ENCODE peak calls at places on chromosomes 5 and 9, in eight cellular contexts. One of them, this sample, is unnamed.

GRCh38 chr5:7518947-7519560 is 123.1 kb downstream of the ADCY2 start:
- DNase-seq in RCC 7860: no peak
- DNase-seq in heart right ventricle: no peak
- DNase-seq in amniotic epithelial cell: no peak
- DNase-seq in right cardiac atrium: no peak
- DNase-seq in stimulated activated CD8-positive, alpha-beta memory T cell treated with anti-CD3 and anti-CD28 coated beads, Interleukin-4, amount 100 ng/mL, for 4 hours: no peak
- DNase-seq in NCI-H1092: peak
- DNase-seq in foreskin melanocyte: no peak
- DNase-seq in this sample: no peak

GRCh38 chr5:102855684-102856373 is 100.7 kb downstream of the PAM start:
- DNase-seq in RCC 7860: no peak
- DNase-seq in heart right ventricle: no peak
- DNase-seq in amniotic epithelial cell: no peak
- DNase-seq in right cardiac atrium: no peak
- DNase-seq in stimulated activated CD8-positive, alpha-beta memory T cell treated with anti-CD3 and anti-CD28 coated beads, Interleukin-4, amount 100 ng/mL, for 4 hours: no peak
- DNase-seq in NCI-H1092: no peak
- DNase-seq in foreskin melanocyte: no peak
- DNase-seq in this sample: no peak

GRCh38 chr9:106613250-106613737 is 249.7 kb upstream of the ZNF462 start:
- DNase-seq in RCC 7860: no peak
- DNase-seq in heart right ventricle: peak
- DNase-seq in amniotic epithelial cell: no peak
- DNase-seq in right cardiac atrium: no peak
- DNase-seq in stimulated activated CD8-positive, alpha-beta memory T cell treated with anti-CD3 and anti-CD28 coated beads, Interleukin-4, amount 100 ng/mL, for 4 hours: no peak
- DNase-seq in NCI-H1092: peak
- DNase-seq in foreskin melanocyte: no peak
- DNase-seq in this sample: no peak

GRCh38 chr9:124693403-124693802 is 77.7 kb downstream of the NR6A1 start:
- DNase-seq in RCC 7860: no peak
- DNase-seq in heart right ventricle: no peak
- DNase-seq in amniotic epithelial cell: no peak
- DNase-seq in right cardiac atrium: no peak
- DNase-seq in stimulated activated CD8-positive, alpha-beta memory T cell treated with anti-CD3 and anti-CD28 coated beads, Interleukin-4, amount 100 ng/mL, for 4 hours: no peak
- DNase-seq in NCI-H1092: no peak
- DNase-seq in foreskin melanocyte: no peak
- DNase-seq in this sample: no peak

GRCh38 chr5:142325677-142326479 is 1.1 kb upstream of the SPRY4 start:
- DNase-seq in RCC 7860: peak
- DNase-seq in heart right ventricle: peak
- DNase-seq in amniotic epithelial cell: peak
- DNase-seq in right cardiac atrium: peak
- DNase-seq in stimulated activated CD8-positive, alpha-beta memory T cell treated with anti-CD3 and anti-CD28 coated beads, Interleukin-4, amount 100 ng/mL, for 4 hours: no peak
- DNase-seq in NCI-H1092: peak
- DNase-seq in foreskin melanocyte: peak
- DNase-seq in this sample: no peak

GRCh38 chr9:34777667-34778066 is 67.7 kb upstream of the CCL21 start:
- DNase-seq in RCC 7860: no peak
- DNase-seq in heart right ventricle: no peak
- DNase-seq in amniotic epithelial cell: no peak
- DNase-seq in right cardiac atrium: no peak
- DNase-seq in stimulated activated CD8-positive, alpha-beta memory T cell treated with anti-CD3 and anti-CD28 coated beads, Interleukin-4, amount 100 ng/mL, for 4 hours: no peak
- DNase-seq in NCI-H1092: no peak
- DNase-seq in foreskin melanocyte: no peak
- DNase-seq in this sample: no peak

GRCh38 chr5:74934949-74935751 is 69.0 kb upstream of the FAM169A start:
- DNase-seq in RCC 7860: peak
- DNase-seq in heart right ventricle: no peak
- DNase-seq in amniotic epithelial cell: peak
- DNase-seq in right cardiac atrium: no peak
- DNase-seq in stimulated activated CD8-positive, alpha-beta memory T cell treated with anti-CD3 and anti-CD28 coated beads, Interleukin-4, amount 100 ng/mL, for 4 hours: no peak
- DNase-seq in NCI-H1092: no peak
- DNase-seq in foreskin melanocyte: peak
- DNase-seq in this sample: no peak

GRCh38 chr5:54766748-54767147 is 218.6 kb downstream of the ESM1 start:
- DNase-seq in RCC 7860: no peak
- DNase-seq in heart right ventricle: no peak
- DNase-seq in amniotic epithelial cell: no peak
- DNase-seq in right cardiac atrium: no peak
- DNase-seq in stimulated activated CD8-positive, alpha-beta memory T cell treated with anti-CD3 and anti-CD28 coated beads, Interleukin-4, amount 100 ng/mL, for 4 hours: no peak
- DNase-seq in NCI-H1092: no peak
- DNase-seq in foreskin melanocyte: no peak
- DNase-seq in this sample: no peak

GRCh38 chr9:109568568-109569210 is 70.6 kb upstream of the PTPN3 start:
- DNase-seq in RCC 7860: no peak
- DNase-seq in heart right ventricle: peak
- DNase-seq in amniotic epithelial cell: no peak
- DNase-seq in right cardiac atrium: peak
- DNase-seq in stimulated activated CD8-positive, alpha-beta memory T cell treated with anti-CD3 and anti-CD28 coated beads, Interleukin-4, amount 100 ng/mL, for 4 hours: no peak
- DNase-seq in NCI-H1092: no peak
- DNase-seq in foreskin melanocyte: no peak
- DNase-seq in this sample: no peak

GRCh38 chr9:26426732-26427131 is 465.9 kb downstream of the CAAP1 start:
- DNase-seq in RCC 7860: no peak
- DNase-seq in heart right ventricle: no peak
- DNase-seq in amniotic epithelial cell: no peak
- DNase-seq in right cardiac atrium: no peak
- DNase-seq in stimulated activated CD8-positive, alpha-beta memory T cell treated with anti-CD3 and anti-CD28 coated beads, Interleukin-4, amount 100 ng/mL, for 4 hours: no peak
- DNase-seq in NCI-H1092: no peak
- DNase-seq in foreskin melanocyte: no peak
- DNase-seq in this sample: no peak

GRCh38 chr5:9188131-9188530 is 357.7 kb downstream of the SEMA5A start:
- DNase-seq in RCC 7860: peak
- DNase-seq in heart right ventricle: no peak
- DNase-seq in amniotic epithelial cell: peak
- DNase-seq in right cardiac atrium: no peak
- DNase-seq in stimulated activated CD8-positive, alpha-beta memory T cell treated with anti-CD3 and anti-CD28 coated beads, Interleukin-4, amount 100 ng/mL, for 4 hours: no peak
- DNase-seq in NCI-H1092: no peak
- DNase-seq in foreskin melanocyte: no peak
- DNase-seq in this sample: no peak

GRCh38 chr5:89967806-89968444 is 441.6 kb downstream of the CETN3 start:
- DNase-seq in RCC 7860: no peak
- DNase-seq in heart right ventricle: no peak
- DNase-seq in amniotic epithelial cell: peak
- DNase-seq in right cardiac atrium: no peak
- DNase-seq in stimulated activated CD8-positive, alpha-beta memory T cell treated with anti-CD3 and anti-CD28 coated beads, Interleukin-4, amount 100 ng/mL, for 4 hours: no peak
- DNase-seq in NCI-H1092: no peak
- DNase-seq in foreskin melanocyte: peak
- DNase-seq in this sample: no peak

GRCh38 chr9:94135222-94135621 is 51.0 kb downstream of the PTPDC1 start:
- DNase-seq in RCC 7860: no peak
- DNase-seq in heart right ventricle: no peak
- DNase-seq in amniotic epithelial cell: peak
- DNase-seq in right cardiac atrium: no peak
- DNase-seq in stimulated activated CD8-positive, alpha-beta memory T cell treated with anti-CD3 and anti-CD28 coated beads, Interleukin-4, amount 100 ng/mL, for 4 hours: no peak
- DNase-seq in NCI-H1092: no peak
- DNase-seq in foreskin melanocyte: no peak
- DNase-seq in this sample: no peak

GRCh38 chr5:76175051-76175666 is 92.0 kb downstream of the SV2C start:
- DNase-seq in RCC 7860: no peak
- DNase-seq in heart right ventricle: no peak
- DNase-seq in amniotic epithelial cell: peak
- DNase-seq in right cardiac atrium: no peak
- DNase-seq in stimulated activated CD8-positive, alpha-beta memory T cell treated with anti-CD3 and anti-CD28 coated beads, Interleukin-4, amount 100 ng/mL, for 4 hours: peak
- DNase-seq in NCI-H1092: peak
- DNase-seq in foreskin melanocyte: peak
- DNase-seq in this sample: no peak

GRCh38 chr5:25909163-25909562 is 1129.2 kb downstream of the CDH9 start:
- DNase-seq in RCC 7860: no peak
- DNase-seq in heart right ventricle: no peak
- DNase-seq in amniotic epithelial cell: no peak
- DNase-seq in right cardiac atrium: peak
- DNase-seq in stimulated activated CD8-positive, alpha-beta memory T cell treated with anti-CD3 and anti-CD28 coated beads, Interleukin-4, amount 100 ng/mL, for 4 hours: no peak
- DNase-seq in NCI-H1092: no peak
- DNase-seq in foreskin melanocyte: no peak
- DNase-seq in this sample: no peak

GRCh38 chr9:114824130-114824529 is 18.3 kb upstream of the TNFSF15 start:
- DNase-seq in RCC 7860: no peak
- DNase-seq in heart right ventricle: no peak
- DNase-seq in amniotic epithelial cell: peak
- DNase-seq in right cardiac atrium: no peak
- DNase-seq in stimulated activated CD8-positive, alpha-beta memory T cell treated with anti-CD3 and anti-CD28 coated beads, Interleukin-4, amount 100 ng/mL, for 4 hours: no peak
- DNase-seq in NCI-H1092: no peak
- DNase-seq in foreskin melanocyte: no peak
- DNase-seq in this sample: no peak

GRCh38 chr9:129108805-129109370 is 1.7 kb downstream of the CRAT start:
- DNase-seq in RCC 7860: no peak
- DNase-seq in heart right ventricle: no peak
- DNase-seq in amniotic epithelial cell: no peak
- DNase-seq in right cardiac atrium: no peak
- DNase-seq in stimulated activated CD8-positive, alpha-beta memory T cell treated with anti-CD3 and anti-CD28 coated beads, Interleukin-4, amount 100 ng/mL, for 4 hours: no peak
- DNase-seq in NCI-H1092: no peak
- DNase-seq in foreskin melanocyte: no peak
- DNase-seq in this sample: no peak

GRCh38 chr5:147403659-147404640 is 105.9 kb downstream of the DPYSL3 start:
- DNase-seq in RCC 7860: peak
- DNase-seq in heart right ventricle: peak
- DNase-seq in amniotic epithelial cell: peak
- DNase-seq in right cardiac atrium: peak
- DNase-seq in stimulated activated CD8-positive, alpha-beta memory T cell treated with anti-CD3 and anti-CD28 coated beads, Interleukin-4, amount 100 ng/mL, for 4 hours: no peak
- DNase-seq in NCI-H1092: no peak
- DNase-seq in foreskin melanocyte: peak
- DNase-seq in this sample: no peak

GRCh38 chr9:78132688-78133033 is 101.0 kb upstream of the GNAQ start:
- DNase-seq in RCC 7860: no peak
- DNase-seq in heart right ventricle: no peak
- DNase-seq in amniotic epithelial cell: no peak
- DNase-seq in right cardiac atrium: no peak
- DNase-seq in stimulated activated CD8-positive, alpha-beta memory T cell treated with anti-CD3 and anti-CD28 coated beads, Interleukin-4, amount 100 ng/mL, for 4 hours: no peak
- DNase-seq in NCI-H1092: no peak
- DNase-seq in foreskin melanocyte: no peak
- DNase-seq in this sample: no peak

GRCh38 chr5:45038366-45038987 is 229.7 kb downstream of the MRPS30 start:
- DNase-seq in RCC 7860: peak
- DNase-seq in heart right ventricle: no peak
- DNase-seq in amniotic epithelial cell: no peak
- DNase-seq in right cardiac atrium: no peak
- DNase-seq in stimulated activated CD8-positive, alpha-beta memory T cell treated with anti-CD3 and anti-CD28 coated beads, Interleukin-4, amount 100 ng/mL, for 4 hours: no peak
- DNase-seq in NCI-H1092: peak
- DNase-seq in foreskin melanocyte: peak
- DNase-seq in this sample: no peak

GRCh38 chr9:38067892-38068615 is 973 bp downstream of the SHB start:
- DNase-seq in RCC 7860: no peak
- DNase-seq in heart right ventricle: peak
- DNase-seq in amniotic epithelial cell: no peak
- DNase-seq in right cardiac atrium: peak
- DNase-seq in stimulated activated CD8-positive, alpha-beta memory T cell treated with anti-CD3 and anti-CD28 coated beads, Interleukin-4, amount 100 ng/mL, for 4 hours: no peak
- DNase-seq in NCI-H1092: no peak
- DNase-seq in foreskin melanocyte: no peak
- DNase-seq in this sample: no peak

GRCh38 chr5:36200513-36200912 is 41.2 kb downstream of the NADK2 start:
- DNase-seq in RCC 7860: peak
- DNase-seq in heart right ventricle: no peak
- DNase-seq in amniotic epithelial cell: peak
- DNase-seq in right cardiac atrium: no peak
- DNase-seq in stimulated activated CD8-positive, alpha-beta memory T cell treated with anti-CD3 and anti-CD28 coated beads, Interleukin-4, amount 100 ng/mL, for 4 hours: no peak
- DNase-seq in NCI-H1092: no peak
- DNase-seq in foreskin melanocyte: no peak
- DNase-seq in this sample: no peak